ENCODE peak calls at places on chromosomes 1 and 21, in four cellular contexts. U is trophoblast cell, H is neural progenitor cell, S is GM23248. Z is an unnamed sample.

GRCh38 chr1:10007161-10007560 is 10.1 kb downstream of the RBP7 start:
- DNase-seq in U (no peak), S (no peak), H (no peak), Z (no peak)

GRCh38 chr21:43305811-43306311 is 121.1 kb downstream of the SIK1 start:
- DNase-seq in H (no peak), S (no peak), U (no peak), Z (no peak)

GRCh38 chr1:87109012-87109411 is 194.6 kb downstream of the HS2ST1 start:
- DNase-seq in S (peak), U (no peak), H (no peak), Z (no peak)

GRCh38 chr1:20723537-20724363 is 5.9 kb upstream of the KIF17 start:
- DNase-seq in U (no peak), S (no peak), H (no peak), Z (no peak)

GRCh38 chr21:36718951-36719501 is 20.1 kb downstream of the SIM2 start:
- DNase-seq in U (peak), H (no peak), S (peak), Z (no peak)

GRCh38 chr1:17438176-17438976 is 1.1 kb downstream of the RCC2 start:
- DNase-seq in S (peak), U (peak), H (peak), Z (peak)

GRCh38 chr21:8993943-8994639 is 1527.3 kb upstream of the TPTE start:
- DNase-seq in H (no peak), S (no peak), U (no peak), Z (no peak)

GRCh38 chr1:114749835-114750234 is 7.9 kb downstream of the CSDE1 start:
- DNase-seq in S (no peak), H (no peak), U (no peak), Z (no peak)

DNA sequence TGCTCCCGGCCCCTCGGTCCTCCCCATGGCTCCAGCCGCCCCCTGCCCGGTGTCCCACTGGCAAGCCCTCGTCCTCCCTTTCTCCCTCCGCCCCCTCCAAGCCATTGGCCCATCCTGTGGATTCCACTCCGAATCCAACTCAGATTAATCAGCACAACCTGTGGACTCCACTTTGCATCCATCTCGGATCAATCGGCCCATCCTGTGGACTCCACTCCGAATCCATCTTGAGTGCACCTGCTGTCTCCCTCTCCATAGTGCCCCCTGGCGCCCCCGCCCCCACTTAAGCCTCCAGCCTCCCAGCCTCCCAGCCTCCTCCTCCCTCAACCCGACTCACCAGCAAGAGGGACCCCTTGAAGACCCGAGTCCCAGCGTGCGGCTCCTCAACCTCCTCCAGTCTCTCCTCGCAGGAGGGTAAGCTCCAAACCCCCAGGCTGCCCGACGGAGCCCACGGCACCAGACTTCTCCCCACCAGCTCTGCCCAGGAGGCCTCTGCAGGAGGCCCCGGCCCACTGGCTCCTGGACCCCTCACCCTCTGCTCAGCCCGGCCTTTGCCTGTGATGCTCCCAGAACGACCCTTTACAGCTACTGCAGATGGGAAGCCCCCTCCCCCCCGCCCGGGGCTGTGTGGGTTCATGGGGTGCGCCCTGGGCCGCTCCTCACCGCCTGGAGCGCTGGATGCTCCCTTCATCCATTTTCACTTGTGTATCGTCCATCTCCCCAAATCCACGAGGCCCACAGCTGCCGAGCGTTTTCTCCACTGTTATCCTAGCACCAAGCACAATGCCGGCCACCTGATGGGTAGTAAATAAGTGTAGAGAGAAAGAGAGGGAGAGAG is 40.6 kb upstream of the TSPEAR start:
- DNase-seq in U (no peak), H (no peak), S (no peak), Z (no peak)
- H3K4me3 ChIP-seq in U (no peak), H (no peak), S (no peak), Z (no peak)

DNA sequence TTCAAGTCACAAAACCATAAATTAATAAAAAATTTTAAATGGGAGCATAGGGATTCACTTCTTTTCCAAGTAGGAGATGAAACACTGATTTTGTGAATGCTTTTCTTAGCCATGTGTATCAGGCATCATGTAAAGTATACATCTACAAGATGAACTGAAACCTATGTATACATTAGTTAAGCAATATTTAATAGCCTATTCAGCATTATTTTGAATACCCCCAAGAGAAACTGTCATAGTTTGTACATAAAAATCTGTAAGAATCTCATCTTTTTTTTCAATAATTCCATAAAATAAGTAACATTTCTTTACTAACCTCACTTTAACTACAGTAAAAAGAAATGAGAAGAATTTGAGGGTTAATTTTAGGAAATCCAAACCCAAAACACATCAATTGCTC is 348.0 kb downstream of the KCNT2 start:
- DNase-seq in U (no peak), H (no peak), S (no peak), Z (no peak)
- H3K4me2 ChIP-seq in U (no peak), H (no peak), S (no peak), Z (no peak)

DNA sequence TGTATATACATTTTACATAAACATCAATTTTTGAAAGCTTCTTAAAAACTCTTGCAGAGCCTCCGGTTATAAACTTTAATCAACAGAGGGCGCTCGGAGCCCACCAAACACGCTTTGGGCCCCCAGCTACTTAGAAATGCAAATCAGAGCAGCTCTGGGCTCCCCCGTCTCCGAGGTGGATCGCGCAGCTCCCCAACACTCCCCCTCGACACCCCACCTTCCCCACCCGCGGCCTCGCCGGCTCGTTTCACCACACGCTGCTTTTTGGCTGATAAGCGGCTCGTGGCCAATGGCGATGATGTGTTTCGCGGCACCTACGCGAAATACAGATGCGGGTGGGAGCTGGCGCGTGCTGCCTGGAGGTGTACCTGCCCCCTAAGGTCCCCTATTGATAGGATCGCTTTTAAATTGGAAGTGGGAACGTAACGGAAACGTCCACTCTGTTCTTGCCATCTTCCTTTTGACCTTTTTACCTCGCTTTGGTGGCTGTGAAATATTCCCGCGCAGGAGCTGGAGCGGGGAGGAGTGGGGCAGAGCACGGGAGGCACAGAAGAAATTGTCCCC is 1.6 kb upstream of the KIF26B start:
- DNase-seq in H (peak), S (peak), U (peak), Z (peak)
- H3K4me3 ChIP-seq in H (peak), S (peak), U (peak), Z (peak)

GRCh38 chr21:41370840-41371697 is 9.2 kb downstream of the MX2 start:
- DNase-seq in U (no peak), H (no peak), S (peak), Z (peak)
- H3K4me2 ChIP-seq in U (no peak), H (no peak), S (no peak), Z (no peak)

GRCh38 chr1:14806772-14807171 is 208.3 kb downstream of the KAZN start:
- DNase-seq in H (no peak), S (no peak), U (no peak), Z (no peak)
- H3K4me3 ChIP-seq in H (no peak), S (no peak), U (no peak), Z (no peak)

DNA sequence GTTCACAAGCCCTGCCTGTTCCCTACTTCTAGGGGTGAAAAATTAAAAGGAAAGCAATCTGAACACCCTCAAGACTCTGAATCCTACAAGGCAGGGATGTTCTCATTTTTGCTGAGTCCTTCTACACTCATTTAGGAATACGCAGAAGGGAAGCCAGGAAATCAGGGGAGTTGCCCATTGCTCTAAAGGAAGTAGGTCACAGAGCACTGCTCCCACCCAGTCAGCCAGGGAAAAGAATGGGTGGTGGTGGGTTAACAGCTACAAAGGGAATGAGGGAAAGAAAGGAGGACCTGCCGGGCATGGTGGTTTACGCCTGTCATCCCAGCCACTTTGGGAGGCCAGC is 2.4 kb upstream of the CTTNBP2NL start:
- DNase-seq in H (no peak), U (peak), S (peak), Z (peak)
- H3K4me2 ChIP-seq in H (no peak), U (no peak), S (peak), Z (peak)

DNA sequence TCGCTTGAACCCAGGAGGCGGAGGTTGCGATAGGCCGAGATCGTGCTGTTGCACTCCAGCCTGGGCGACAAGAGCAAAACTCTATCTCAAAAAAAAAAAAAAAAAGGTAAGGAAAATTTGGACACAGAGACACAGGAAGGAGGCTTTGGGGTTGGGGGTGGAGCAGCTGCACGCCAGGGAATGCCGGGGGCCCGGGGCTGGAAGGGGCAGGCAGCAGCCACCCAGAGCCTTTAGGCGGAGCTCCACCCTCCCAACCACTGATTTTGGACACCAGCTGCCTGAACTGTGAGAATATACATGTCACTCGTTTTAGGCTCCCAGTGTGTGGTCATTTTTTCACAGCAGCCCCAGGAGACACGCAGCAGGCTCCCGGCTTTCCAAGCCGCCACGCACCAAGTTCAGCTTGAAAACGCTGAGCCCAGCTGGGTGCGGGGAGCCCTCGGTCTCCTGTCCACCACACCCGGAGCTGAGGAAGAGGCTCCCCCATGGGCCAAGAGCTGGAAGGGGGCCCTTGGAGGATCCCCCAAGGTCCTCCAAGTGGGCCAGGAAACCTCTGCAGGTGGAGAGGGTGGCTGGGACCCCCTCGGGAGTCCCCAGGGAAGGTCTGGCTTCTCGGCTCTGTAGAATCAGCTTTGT is 5.9 kb upstream of the FAAP20 start:
- DNase-seq in S (no peak), H (no peak), U (no peak), Z (no peak)
- H3K4me3 ChIP-seq in S (peak), H (no peak), U (no peak), Z (no peak)

DNA sequence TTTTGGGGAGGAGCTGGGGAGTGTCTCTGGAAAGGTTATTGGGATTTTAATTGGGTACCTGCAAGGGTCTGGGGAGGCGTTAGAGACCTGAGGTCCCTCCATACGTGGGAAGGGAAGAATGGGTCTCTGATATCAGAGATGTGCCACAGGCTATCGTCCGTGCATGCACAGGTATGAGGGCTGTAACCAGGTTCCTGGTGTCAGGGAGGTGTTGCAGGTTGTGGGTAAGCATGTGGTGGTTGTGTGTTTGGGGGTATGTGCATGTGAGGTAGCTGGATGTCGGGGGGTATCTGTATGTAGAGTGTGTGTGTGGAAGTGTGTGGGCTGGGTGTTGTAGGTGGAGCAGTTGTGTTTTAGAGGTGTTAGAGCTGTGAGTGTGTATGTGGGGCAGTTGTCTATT is 8.3 kb downstream of the AHDC1 start:
- DNase-seq in U (no peak), S (no peak), H (no peak), Z (no peak)
- H3K4me2 ChIP-seq in U (peak), S (peak), H (no peak), Z (peak)